ENCODE peak calls at places on chromosomes 6 and 20, in seven cellular contexts. P, X, N, J, Z, Q and Y are unnamed samples.

GRCh38 chr6:47083586-47084047 is 41.5 kb upstream of the ADGRF1 start:
- DNase-seq in P (peak), X (peak), N (peak), J (peak), Z (no peak), Q (no peak), Y (peak)

GRCh38 chr6:167047554-167047953 is 48.4 kb downstream of the CEP43 start:
- DNase-seq in P (no peak), X (peak), N (no peak), J (no peak), Z (peak), Q (peak), Y (peak)

GRCh38 chr6:26383624-26384417 is 913 bp downstream of the BTN2A2 start:
- DNase-seq in P (peak), X (peak), N (peak), J (no peak), Z (no peak), Q (no peak), Y (peak)

GRCh38 chr20:21395666-21396044 is 1.7 kb downstream of the NKX2-4 start:
- DNase-seq in P (no peak), X (peak), N (no peak), J (peak), Z (peak), Q (no peak), Y (no peak)

GRCh38 chr20:63520594-63520938 is at the start of gene PPDPF:
- DNase-seq in P (peak), X (peak), N (peak), J (peak), Z (peak), Q (peak), Y (peak)

GRCh38 chr6:41284726-41285125 is 1.8 kb downstream of the TREM1 start:
- DNase-seq in P (peak), X (no peak), N (no peak), J (no peak), Z (no peak), Q (no peak), Y (no peak)

GRCh38 chr6:143575440-143575839 is 63.9 kb upstream of the FUCA2 start:
- DNase-seq in P (peak), X (no peak), N (peak), J (no peak), Z (peak), Q (peak), Y (peak)

GRCh38 chr6:40910260-40910893 is 128.6 kb downstream of the UNC5CL start:
- DNase-seq in P (no peak), X (no peak), N (no peak), J (no peak), Z (no peak), Q (no peak), Y (no peak)

GRCh38 chr20:24657211-24657610 is 187.8 kb downstream of the SYNDIG1 start:
- DNase-seq in P (no peak), X (no peak), N (no peak), J (no peak), Z (no peak), Q (no peak), Y (no peak)

GRCh38 chr6:141989706-141989959 is 143.1 kb upstream of the GJE1 start:
- DNase-seq in P (no peak), X (no peak), N (no peak), J (no peak), Z (no peak), Q (no peak), Y (no peak)

GRCh38 chr6:158703840-158704822 is 54.3 kb downstream of the SYTL3 start:
- DNase-seq in P (peak), X (peak), N (peak), J (peak), Z (peak), Q (peak), Y (peak)

GRCh38 chr6:38056361-38056760 is 236.8 kb downstream of the ZFAND3 start:
- DNase-seq in P (no peak), X (no peak), N (no peak), J (no peak), Z (no peak), Q (no peak), Y (no peak)

GRCh38 chr6:77633471-77633870 is 19.4 kb upstream of the MEI4 start:
- DNase-seq in P (no peak), X (no peak), N (no peak), J (no peak), Z (no peak), Q (no peak), Y (no peak)

GRCh38 chr20:29689411-29690225 is 1567.8 kb upstream of the DEFB115 start:
- DNase-seq in P (no peak), X (no peak), N (no peak), J (no peak), Z (peak), Q (no peak), Y (peak)

GRCh38 chr20:59933296-59933848 is at the start of gene SYCP2:
- DNase-seq in P (peak), X (peak), N (no peak), J (peak), Z (peak), Q (no peak), Y (peak)

GRCh38 chr20:6819599-6819998 is 52.1 kb downstream of the BMP2 start:
- DNase-seq in P (no peak), X (no peak), N (peak), J (no peak), Z (no peak), Q (no peak), Y (peak)

GRCh38 chr6:9139762-9140161 is 704.4 kb upstream of the SLC35B3 start:
- DNase-seq in P (peak), X (no peak), N (no peak), J (no peak), Z (no peak), Q (no peak), Y (no peak)

GRCh38 chr6:84582997-84583396 is 181.4 kb downstream of the TBX18 start:
- DNase-seq in P (peak), X (no peak), N (no peak), J (no peak), Z (no peak), Q (no peak), Y (no peak)